ENCODE peak calls at places on chromosome 2, in nine cellular contexts. N is B cell, X is coronary artery, D is colonic mucosa, L is WTC11, Y is lower leg skin, M is fibroblast of mammary gland, V is A549, S is HCT116. B is an unnamed sample.

GRCh38 chr2:71545572-71546274 is 92.4 kb downstream of the DYSF start:
- DNase-seq in N (peak), X (no peak), D (peak), L (peak), Y (no peak), M (peak), V (peak), S (peak), B (peak)

GRCh38 chr2:33645861-33646260 is 46.8 kb upstream of the FAM98A start:
- DNase-seq in N (no peak), X (no peak), D (no peak), L (no peak), Y (no peak), M (peak), V (no peak), S (no peak), B (no peak)

GRCh38 chr2:232365621-232366321 is 12.8 kb upstream of the ALPP start:
- DNase-seq in N (no peak), X (no peak), D (no peak), L (peak), Y (peak), M (no peak), V (peak), S (peak), B (no peak)

GRCh38 chr2:181112916-181113315 is 132.5 kb downstream of the UBE2E3 start:
- DNase-seq in N (no peak), X (no peak), D (no peak), L (no peak), Y (no peak), M (no peak), V (no peak), S (no peak), B (no peak)

GRCh38 chr2:241352227-241352626 is 3.9 kb upstream of the FARP2 start:
- DNase-seq in N (no peak), X (no peak), D (no peak), L (no peak), Y (no peak), M (no peak), V (no peak), S (no peak), B (no peak)

GRCh38 chr2:105744909-105745853 is at the start of gene NCK2:
- DNase-seq in N (peak), X (no peak), D (peak), L (peak), Y (no peak), M (no peak), V (no peak), S (no peak), B (peak)

GRCh38 chr2:234788841-234789240 is 163.0 kb upstream of the SH3BP4 start:
- DNase-seq in N (no peak), X (no peak), D (no peak), L (no peak), Y (no peak), M (no peak), V (no peak), S (no peak), B (no peak)

GRCh38 chr2:73494031-73494430 is 108.4 kb downstream of the ALMS1 start:
- DNase-seq in N (no peak), X (no peak), D (no peak), L (no peak), Y (no peak), M (peak), V (peak), S (peak), B (no peak)

GRCh38 chr2:198044777-198045176 is 240.4 kb downstream of the PLCL1 start:
- DNase-seq in N (no peak), X (no peak), D (no peak), L (no peak), Y (no peak), M (peak), V (no peak), S (no peak), B (no peak)

GRCh38 chr2:227623225-227623624 is 5.9 kb downstream of the SCYGR4 start:
- DNase-seq in N (no peak), X (no peak), D (no peak), L (no peak), Y (no peak), M (peak), V (no peak), S (no peak), B (no peak)

GRCh38 chr2:196174424-196174823 is 3.0 kb upstream of the STK17B start:
- DNase-seq in N (no peak), X (no peak), D (no peak), L (peak), Y (no peak), M (no peak), V (no peak), S (no peak), B (no peak)

GRCh38 chr2:12862541-12862940 is 145.8 kb downstream of the TRIB2 start:
- DNase-seq in N (no peak), X (no peak), D (no peak), L (no peak), Y (no peak), M (peak), V (no peak), S (no peak), B (no peak)

GRCh38 chr2:502831-503230 is 174.4 kb downstream of the TMEM18 start:
- DNase-seq in N (no peak), X (peak), D (no peak), L (no peak), Y (peak), M (no peak), V (no peak), S (no peak), B (no peak)

GRCh38 chr2:499726-500125 is 177.5 kb downstream of the TMEM18 start:
- DNase-seq in N (no peak), X (peak), D (no peak), L (no peak), Y (peak), M (no peak), V (no peak), S (no peak), B (no peak)

GRCh38 chr2:503288-503999 is 173.8 kb downstream of the TMEM18 start:
- DNase-seq in N (no peak), X (peak), D (no peak), L (no peak), Y (peak), M (no peak), V (no peak), S (no peak), B (no peak)

GRCh38 chr2:501667-502066 is 175.5 kb downstream of the TMEM18 start:
- DNase-seq in N (no peak), X (peak), D (no peak), L (no peak), Y (peak), M (no peak), V (no peak), S (no peak), B (no peak)

GRCh38 chr2:501130-501529 is 176.1 kb downstream of the TMEM18 start:
- DNase-seq in N (no peak), X (no peak), D (no peak), L (no peak), Y (peak), M (no peak), V (peak), S (peak), B (no peak)
- TF ChIP-seq CTCF in N (no peak), X (no peak), D (no peak), L (no peak), Y (no peak), M (no peak), V (no peak), S (peak), B (no peak)

DNA sequence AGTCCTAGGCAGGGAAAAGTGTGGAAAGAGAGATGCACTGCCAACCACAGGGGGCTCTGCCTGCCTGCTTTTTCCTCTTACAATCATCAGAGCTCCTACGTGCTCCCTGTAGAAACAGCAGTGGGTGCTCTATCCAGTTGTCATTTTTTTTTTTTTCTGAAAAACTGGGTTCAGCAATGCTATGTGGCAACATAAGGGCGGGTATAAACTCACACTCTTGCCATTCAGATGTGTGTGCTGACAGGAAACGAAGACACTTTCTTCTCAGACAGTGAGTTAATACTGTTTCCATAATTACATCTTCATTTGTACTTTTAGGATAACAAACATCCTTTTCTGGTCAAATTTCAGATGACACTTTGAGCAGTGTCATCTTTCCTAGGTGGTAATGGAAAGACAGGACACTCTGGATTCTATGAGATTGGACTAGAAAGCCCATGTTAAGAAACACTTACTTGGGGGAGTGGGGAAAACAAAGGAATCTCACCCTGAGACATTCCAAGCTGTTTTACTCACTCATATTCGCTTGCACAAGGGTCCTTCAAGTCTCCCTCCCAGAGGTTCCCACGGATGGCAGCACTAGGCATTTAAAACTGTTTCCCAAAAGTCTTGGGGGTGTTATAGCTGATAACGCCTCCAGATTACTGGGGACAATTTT is 41.3 kb downstream of the CCDC93 start:
- DNase-seq in N (no peak), X (no peak), D (no peak), L (no peak), Y (no peak), M (no peak), V (peak), S (no peak), B (no peak)
- TF ChIP-seq CTCF in N (no peak), X (no peak), D (no peak), L (no peak), Y (no peak), M (no peak), V (no peak), S (no peak), B (no peak)

DNA sequence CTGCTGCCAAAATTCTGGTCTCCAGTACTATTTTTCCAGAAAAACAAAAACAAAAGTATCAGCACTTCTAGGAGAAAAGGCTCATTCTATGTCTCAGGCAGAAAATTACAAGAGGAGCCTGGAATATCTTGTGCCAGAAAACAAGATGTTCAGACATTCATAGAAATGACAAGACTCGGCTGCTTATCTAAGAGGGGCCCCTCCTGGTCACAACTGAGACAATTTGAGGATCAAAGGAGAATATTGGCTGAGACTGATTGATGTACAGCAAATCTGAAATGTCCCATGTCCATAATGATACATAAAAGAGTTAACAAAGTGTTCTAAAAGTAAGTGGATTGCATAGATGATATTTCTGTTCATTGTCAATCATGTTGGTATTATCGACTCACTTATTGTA is 2.4 kb upstream of the RPS7 start:
- DNase-seq in N (no peak), X (no peak), D (no peak), L (no peak), Y (no peak), M (no peak), V (no peak), S (no peak), B (no peak)
- TF ChIP-seq CTCF in N (no peak), X (no peak), D (no peak), L (no peak), Y (no peak), M (no peak), V (no peak), S (no peak), B (no peak)

GRCh38 chr2:28751102-28751955 is at the start of gene PPP1CB:
- DNase-seq in N (peak), X (peak), D (peak), L (peak), Y (peak), M (peak), V (peak), S (peak), B (peak)
- TF ChIP-seq CTCF in N (no peak), X (no peak), D (no peak), L (no peak), Y (no peak), M (no peak), V (peak), S (no peak), B (peak)

GRCh38 chr2:101332885-101333766 is 24.6 kb upstream of the RNF149 start:
- DNase-seq in N (no peak), X (no peak), D (no peak), L (no peak), Y (no peak), M (no peak), V (no peak), S (no peak), B (no peak)
- TF ChIP-seq CTCF in N (no peak), X (no peak), D (no peak), L (no peak), Y (no peak), M (no peak), V (no peak), S (peak), B (no peak)

GRCh38 chr2:166700079-166700478 is 188.2 kb upstream of the XIRP2 start:
- DNase-seq in N (no peak), X (no peak), D (no peak), L (no peak), Y (no peak), M (peak), V (no peak), S (no peak), B (no peak)
- TF ChIP-seq CTCF in N (peak), X (no peak), D (no peak), L (no peak), Y (no peak), M (peak), V (no peak), S (no peak), B (no peak)

DNA sequence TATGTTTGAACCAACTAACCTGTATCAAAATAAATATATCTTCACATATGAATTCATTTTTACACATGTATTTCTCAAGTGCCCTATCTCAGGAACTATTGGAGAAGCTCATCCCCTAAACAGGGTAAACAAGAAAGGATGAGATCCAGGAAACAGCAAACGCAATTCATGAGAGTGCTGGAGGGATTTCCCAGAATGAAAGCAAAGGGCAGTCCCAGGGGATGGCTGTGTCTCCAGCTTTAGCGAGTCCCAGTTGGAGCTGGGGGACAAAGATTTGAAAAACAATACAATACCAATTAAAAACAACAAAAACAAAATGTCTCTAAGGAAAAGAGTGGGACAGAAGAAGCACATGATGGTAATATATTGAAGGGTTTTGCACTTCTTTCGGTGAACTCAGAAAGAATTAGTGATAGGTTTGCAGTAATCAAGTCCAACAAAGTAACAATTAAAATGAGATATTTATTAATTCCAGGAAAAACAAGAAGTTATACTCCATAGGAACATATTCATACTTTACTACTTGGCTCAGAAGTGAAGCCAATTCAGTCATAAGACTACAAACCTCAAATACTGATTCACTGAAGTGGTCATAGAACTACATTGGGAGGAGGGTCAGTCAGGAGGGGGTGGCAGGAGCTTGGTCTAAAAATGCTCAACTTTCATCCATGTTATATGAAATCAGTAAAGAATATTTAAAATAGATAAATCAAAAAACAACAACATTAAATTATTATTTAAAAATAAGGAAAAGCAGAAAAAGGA is 73.1 kb upstream of the PDE1A start:
- DNase-seq in N (no peak), X (no peak), D (no peak), L (no peak), Y (no peak), M (peak), V (no peak), S (no peak), B (no peak)
- TF ChIP-seq CTCF in N (no peak), X (no peak), D (no peak), L (no peak), Y (no peak), M (no peak), V (no peak), S (no peak), B (no peak)

GRCh38 chr2:135799738-135800137 is 37.2 kb downstream of the LCT start:
- DNase-seq in N (no peak), X (no peak), D (no peak), L (no peak), Y (no peak), M (no peak), V (peak), S (no peak), B (no peak)

GRCh38 chr2:135798275-135798705 is 38.7 kb downstream of the LCT start:
- DNase-seq in N (no peak), X (no peak), D (no peak), L (no peak), Y (no peak), M (no peak), V (no peak), S (no peak), B (no peak)

GRCh38 chr2:135797497-135798274 is 39.3 kb downstream of the LCT start:
- DNase-seq in N (peak), X (no peak), D (peak), L (peak), Y (peak), M (peak), V (peak), S (peak), B (peak)

GRCh38 chr2:135800513-135801460 is 36.2 kb downstream of the LCT start:
- DNase-seq in N (no peak), X (no peak), D (no peak), L (no peak), Y (peak), M (no peak), V (no peak), S (no peak), B (no peak)

DNA sequence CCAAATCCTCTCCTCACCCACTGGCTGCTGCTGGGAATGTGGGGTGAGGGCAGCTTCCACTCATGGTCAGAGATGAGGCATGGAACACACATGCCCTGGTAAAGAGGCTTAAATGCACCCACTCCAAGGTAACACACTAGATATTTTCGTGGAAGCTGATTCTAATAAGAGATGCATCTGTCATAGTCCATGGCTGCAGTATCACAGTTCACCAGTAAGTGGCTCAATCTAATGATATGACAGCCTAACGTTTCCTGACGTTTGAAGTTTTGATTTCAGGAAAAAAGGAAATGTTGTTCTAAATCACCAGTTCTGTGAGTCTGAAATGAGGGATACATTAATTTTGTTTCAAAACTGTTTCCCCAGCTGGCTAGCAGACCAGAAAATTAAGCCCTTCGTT is 38.2 kb downstream of the LCT start:
- DNase-seq in N (no peak), X (no peak), D (no peak), L (no peak), Y (no peak), M (peak), V (peak), S (no peak), B (no peak)
- TF ChIP-seq CTCF in N (no peak), X (no peak), D (no peak), L (no peak), Y (no peak), M (peak), V (no peak), S (peak), B (no peak)

GRCh38 chr2:65320042-65320711 is 92.5 kb downstream of the ACTR2 start:
- DNase-seq in N (no peak), X (no peak), D (no peak), L (no peak), Y (no peak), M (peak), V (peak), S (peak), B (peak)
- TF ChIP-seq CTCF in N (no peak), X (no peak), D (no peak), L (no peak), Y (no peak), M (peak), V (peak), S (peak), B (peak)

B was measured in GM10248.